ENCODE peak calls at places on chromosomes 7 and 10, in four cellular contexts. One of them, this sample, is unnamed.

GRCh38 chr10:130808243-130808642 is 503.3 kb downstream of the TCERG1L start:
- DNase-seq in upper lobe of left lung: no peak
- DNase-seq in GM12891: no peak
- DNase-seq in lower leg skin: peak
- DNase-seq in this sample: no peak

GRCh38 chr10:62381385-62382102 is 7.4 kb downstream of the ZNF365 start:
- DNase-seq in upper lobe of left lung: no peak
- DNase-seq in GM12891: no peak
- DNase-seq in lower leg skin: no peak
- DNase-seq in this sample: no peak

GRCh38 chr10:98402931-98403717 is 11.9 kb downstream of the PYROXD2 start:
- DNase-seq in upper lobe of left lung: no peak
- DNase-seq in GM12891: no peak
- DNase-seq in lower leg skin: peak
- DNase-seq in this sample: no peak

GRCh38 chr10:89553064-89553734 is 17.8 kb upstream of the SLC16A12 start:
- DNase-seq in upper lobe of left lung: no peak
- DNase-seq in GM12891: no peak
- DNase-seq in lower leg skin: no peak
- DNase-seq in this sample: peak

GRCh38 chr10:23293973-23294372 is 50.6 kb downstream of the C10orf67 start:
- DNase-seq in upper lobe of left lung: no peak
- DNase-seq in GM12891: no peak
- DNase-seq in lower leg skin: no peak
- DNase-seq in this sample: no peak

GRCh38 chr7:157484411-157485081 is 147.7 kb downstream of the DNAJB6 start:
- DNase-seq in upper lobe of left lung: no peak
- DNase-seq in GM12891: no peak
- DNase-seq in lower leg skin: peak
- DNase-seq in this sample: no peak

GRCh38 chr7:132575336-132575986 is 809 bp downstream of the PLXNA4 start:
- DNase-seq in upper lobe of left lung: peak
- DNase-seq in GM12891: peak
- DNase-seq in lower leg skin: peak
- DNase-seq in this sample: no peak

GRCh38 chr10:62464308-62464707 is 90.1 kb downstream of the ZNF365 start:
- DNase-seq in upper lobe of left lung: no peak
- DNase-seq in GM12891: no peak
- DNase-seq in lower leg skin: no peak
- DNase-seq in this sample: no peak

GRCh38 chr7:20561466-20561865 is 54.0 kb upstream of the ABCB5 start:
- DNase-seq in upper lobe of left lung: no peak
- DNase-seq in GM12891: no peak
- DNase-seq in lower leg skin: no peak
- DNase-seq in this sample: no peak

GRCh38 chr7:12927635-12928434 is 240.4 kb downstream of the ARL4A start:
- DNase-seq in upper lobe of left lung: no peak
- DNase-seq in GM12891: no peak
- DNase-seq in lower leg skin: no peak
- DNase-seq in this sample: no peak

GRCh38 chr7:101898019-101898575 is 80.7 kb downstream of the CUX1 start:
- DNase-seq in upper lobe of left lung: no peak
- DNase-seq in GM12891: no peak
- DNase-seq in lower leg skin: no peak
- DNase-seq in this sample: no peak

GRCh38 chr7:32191296-32191695 is 121.1 kb upstream of the PDE1C start:
- DNase-seq in upper lobe of left lung: no peak
- DNase-seq in GM12891: no peak
- DNase-seq in lower leg skin: no peak
- DNase-seq in this sample: no peak

GRCh38 chr10:59805043-59805442 is 51.8 kb upstream of the MRLN start:
- DNase-seq in upper lobe of left lung: no peak
- DNase-seq in GM12891: no peak
- DNase-seq in lower leg skin: no peak
- DNase-seq in this sample: no peak

GRCh38 chr7:92366730-92367129 is 80.6 kb upstream of the GATAD1 start:
- DNase-seq in upper lobe of left lung: no peak
- DNase-seq in GM12891: no peak
- DNase-seq in lower leg skin: no peak
- DNase-seq in this sample: no peak

GRCh38 chr7:123555484-123555883 is 2.1 kb downstream of the NDUFA5 start:
- DNase-seq in upper lobe of left lung: no peak
- DNase-seq in GM12891: no peak
- DNase-seq in lower leg skin: no peak
- DNase-seq in this sample: no peak

GRCh38 chr7:78377532-78377931 is 579.0 kb downstream of the PHTF2 start:
- DNase-seq in upper lobe of left lung: no peak
- DNase-seq in GM12891: no peak
- DNase-seq in lower leg skin: no peak
- DNase-seq in this sample: no peak

GRCh38 chr10:62116896-62117295 is 151.7 kb downstream of the RTKN2 start:
- DNase-seq in upper lobe of left lung: peak
- DNase-seq in GM12891: no peak
- DNase-seq in lower leg skin: no peak
- DNase-seq in this sample: no peak

GRCh38 chr10:14325325-14325955 is 5.3 kb downstream of the FRMD4A start:
- DNase-seq in upper lobe of left lung: no peak
- DNase-seq in GM12891: no peak
- DNase-seq in lower leg skin: no peak
- DNase-seq in this sample: peak

GRCh38 chr10:114176511-114176910 is 2.5 kb upstream of the CCDC186 start:
- DNase-seq in upper lobe of left lung: no peak
- DNase-seq in GM12891: no peak
- DNase-seq in lower leg skin: no peak
- DNase-seq in this sample: no peak

GRCh38 chr10:129775681-129776080 is 188.4 kb downstream of the EBF3 start:
- DNase-seq in upper lobe of left lung: peak
- DNase-seq in GM12891: no peak
- DNase-seq in lower leg skin: peak
- DNase-seq in this sample: no peak

GRCh38 chr7:107999814-108000560 is 3.0 kb downstream of the LAMB1 start:
- DNase-seq in upper lobe of left lung: no peak
- DNase-seq in GM12891: no peak
- DNase-seq in lower leg skin: no peak
- DNase-seq in this sample: no peak

GRCh38 chr7:112290065-112290464 is 83.6 kb downstream of the ZNF277 start:
- DNase-seq in upper lobe of left lung: no peak
- DNase-seq in GM12891: no peak
- DNase-seq in lower leg skin: no peak
- DNase-seq in this sample: no peak

GRCh38 chr7:16668049-16668858 is 22.3 kb downstream of the BZW2 start:
- DNase-seq in upper lobe of left lung: no peak
- DNase-seq in GM12891: no peak
- DNase-seq in lower leg skin: peak
- DNase-seq in this sample: peak

GRCh38 chr7:97722386-97722785 is 9.5 kb upstream of the TAC1 start:
- DNase-seq in upper lobe of left lung: no peak
- DNase-seq in GM12891: no peak
- DNase-seq in lower leg skin: no peak
- DNase-seq in this sample: no peak

GRCh38 chr7:38978474-38978873 is 765 bp downstream of the POU6F2 start:
- DNase-seq in upper lobe of left lung: no peak
- DNase-seq in GM12891: no peak
- DNase-seq in lower leg skin: no peak
- DNase-seq in this sample: no peak

GRCh38 chr10:75334720-75335119 is 66.8 kb downstream of the ZNF503 start:
- DNase-seq in upper lobe of left lung: no peak
- DNase-seq in GM12891: no peak
- DNase-seq in lower leg skin: no peak
- DNase-seq in this sample: no peak

GRCh38 chr10:120598377-120598776 is 141.3 kb downstream of the PLPP4 start:
- DNase-seq in upper lobe of left lung: no peak
- DNase-seq in GM12891: no peak
- DNase-seq in lower leg skin: no peak
- DNase-seq in this sample: no peak

GRCh38 chr7:96415293-96415940 is 93.5 kb upstream of the SLC25A13 start:
- DNase-seq in upper lobe of left lung: peak
- DNase-seq in GM12891: no peak
- DNase-seq in lower leg skin: no peak
- DNase-seq in this sample: no peak

GRCh38 chr7:54680377-54681005 is 78.5 kb downstream of the SEC61G start:
- DNase-seq in upper lobe of left lung: no peak
- DNase-seq in GM12891: no peak
- DNase-seq in lower leg skin: no peak
- DNase-seq in this sample: no peak

GRCh38 chr7:45185028-45185863 is 27.7 kb downstream of the RAMP3 start:
- DNase-seq in upper lobe of left lung: no peak
- DNase-seq in GM12891: no peak
- DNase-seq in lower leg skin: peak
- DNase-seq in this sample: no peak

GRCh38 chr7:41391818-41392217 is 311.1 kb downstream of the INHBA start:
- DNase-seq in upper lobe of left lung: no peak
- DNase-seq in GM12891: no peak
- DNase-seq in lower leg skin: no peak
- DNase-seq in this sample: no peak

GRCh38 chr7:26862806-26863205 is 1.6 kb downstream of the SKAP2 start:
- DNase-seq in upper lobe of left lung: no peak
- DNase-seq in GM12891: no peak
- DNase-seq in lower leg skin: no peak
- DNase-seq in this sample: no peak

GRCh38 chr7:80908360-80908797 is 10.5 kb downstream of the SEMA3C start:
- DNase-seq in upper lobe of left lung: no peak
- DNase-seq in GM12891: no peak
- DNase-seq in lower leg skin: no peak
- DNase-seq in this sample: no peak

DNA sequence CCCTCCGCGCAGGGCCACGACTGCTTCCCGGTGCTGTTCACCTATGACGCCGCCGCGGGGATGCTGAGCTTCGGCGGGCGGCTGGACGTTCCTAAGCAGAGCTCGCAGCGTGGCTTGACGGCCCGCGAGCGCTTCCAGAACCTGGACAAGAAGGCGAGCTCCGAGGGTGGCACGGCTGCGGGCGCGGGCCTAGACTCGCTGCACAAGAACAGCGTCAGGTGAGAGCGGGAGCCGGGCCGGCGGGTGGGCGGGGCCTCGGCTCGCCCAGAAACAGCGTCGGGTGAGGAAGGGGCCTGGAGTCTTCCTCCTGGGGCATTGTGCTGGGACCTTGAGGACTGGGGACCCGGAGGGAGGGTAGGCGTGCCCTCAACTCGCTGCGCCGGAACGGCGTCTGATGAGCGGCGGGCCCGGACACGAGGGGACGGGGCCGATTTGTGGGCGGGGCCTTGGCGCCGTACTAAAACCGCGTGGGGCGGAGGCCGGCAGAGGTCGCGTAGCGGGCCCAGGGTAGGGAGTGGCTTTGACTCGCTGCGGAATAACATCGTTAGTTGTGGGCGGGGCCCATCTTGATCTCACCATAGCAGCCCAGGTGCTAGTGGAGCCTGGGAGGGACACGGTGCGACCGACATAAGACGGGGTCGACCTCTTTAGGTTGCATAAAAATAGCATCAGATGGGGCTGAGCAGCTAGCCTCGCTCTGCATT is 15.6 kb downstream of the PDAP1 start:
- DNase-seq in upper lobe of left lung: peak
- DNase-seq in GM12891: peak
- DNase-seq in lower leg skin: peak
- DNase-seq in this sample: no peak
- TF ChIP-seq POLR2A in upper lobe of left lung: no peak
- TF ChIP-seq POLR2A in GM12891: no peak
- TF ChIP-seq POLR2A in lower leg skin: no peak
- TF ChIP-seq POLR2A in this sample: no peak

GRCh38 chr7:1431226-1431625 is 28.0 kb downstream of the MICALL2 start:
- DNase-seq in upper lobe of left lung: peak
- DNase-seq in GM12891: no peak
- DNase-seq in lower leg skin: no peak
- DNase-seq in this sample: no peak

GRCh38 chr7:1431644-1432380 is 27.5 kb downstream of the MICALL2 start:
- DNase-seq in upper lobe of left lung: peak
- DNase-seq in GM12891: no peak
- DNase-seq in lower leg skin: no peak
- DNase-seq in this sample: no peak

GRCh38 chr7:1434165-1434718 is 25.0 kb downstream of the MICALL2 start:
- DNase-seq in upper lobe of left lung: no peak
- DNase-seq in GM12891: no peak
- DNase-seq in lower leg skin: no peak
- DNase-seq in this sample: no peak

GRCh38 chr7:1433128-1433920 is 25.9 kb downstream of the MICALL2 start:
- DNase-seq in upper lobe of left lung: peak
- DNase-seq in GM12891: no peak
- DNase-seq in lower leg skin: no peak
- DNase-seq in this sample: no peak

DNA sequence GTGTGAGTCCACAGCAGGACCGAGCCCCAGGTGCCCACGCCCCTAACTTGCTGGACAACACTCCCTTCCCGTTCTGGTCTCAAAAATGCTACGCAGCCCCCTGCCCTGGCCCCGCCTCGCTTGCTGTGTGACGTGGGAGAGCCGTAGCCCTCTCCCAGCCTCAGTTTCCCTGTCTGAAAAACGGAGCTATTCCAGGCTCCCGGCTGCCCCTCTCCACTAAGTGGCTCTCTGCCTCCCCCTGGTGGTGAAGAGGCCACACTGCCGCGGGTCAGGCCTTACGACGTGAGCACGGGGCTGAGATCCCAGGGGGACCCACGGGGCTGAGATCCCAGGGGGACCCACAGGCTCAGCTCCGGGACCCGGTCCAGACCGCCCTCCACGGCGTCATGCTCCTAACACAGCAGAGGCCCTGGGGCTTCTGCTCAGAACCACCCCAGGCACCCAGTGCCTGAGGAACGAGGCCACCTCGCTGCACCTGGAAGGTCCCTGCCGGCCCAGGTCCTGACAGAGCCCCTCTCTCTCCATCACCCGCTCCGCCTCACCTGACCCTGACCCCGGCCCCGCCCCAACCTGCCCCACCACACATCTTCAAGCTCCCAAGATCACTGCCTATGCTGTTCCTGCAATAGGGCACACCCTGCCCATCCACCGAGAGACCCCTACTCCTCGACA is 26.7 kb downstream of the MICALL2 start:
- DNase-seq in upper lobe of left lung: peak
- DNase-seq in GM12891: peak
- DNase-seq in lower leg skin: peak
- DNase-seq in this sample: peak
- TF ChIP-seq POLR2A in upper lobe of left lung: no peak
- TF ChIP-seq POLR2A in GM12891: no peak
- TF ChIP-seq POLR2A in lower leg skin: no peak
- TF ChIP-seq POLR2A in this sample: no peak

GRCh38 chr10:51230828-51231227 is 156.5 kb downstream of the PRKG1 start:
- DNase-seq in upper lobe of left lung: no peak
- DNase-seq in GM12891: no peak
- DNase-seq in lower leg skin: no peak
- DNase-seq in this sample: no peak

GRCh38 chr10:51231754-51232153 is 157.5 kb downstream of the PRKG1 start:
- DNase-seq in upper lobe of left lung: no peak
- DNase-seq in GM12891: no peak
- DNase-seq in lower leg skin: no peak
- DNase-seq in this sample: no peak

GRCh38 chr10:51224610-51225230 is 150.4 kb downstream of the PRKG1 start:
- DNase-seq in upper lobe of left lung: no peak
- DNase-seq in GM12891: no peak
- DNase-seq in lower leg skin: no peak
- DNase-seq in this sample: no peak

GRCh38 chr10:51228714-51229100 is 154.4 kb downstream of the PRKG1 start:
- DNase-seq in upper lobe of left lung: no peak
- DNase-seq in GM12891: no peak
- DNase-seq in lower leg skin: no peak
- DNase-seq in this sample: no peak

GRCh38 chr10:51227897-51228713 is 153.8 kb downstream of the PRKG1 start:
- DNase-seq in upper lobe of left lung: no peak
- DNase-seq in GM12891: no peak
- DNase-seq in lower leg skin: no peak
- DNase-seq in this sample: no peak
- TF ChIP-seq POLR2A in upper lobe of left lung: no peak
- TF ChIP-seq POLR2A in GM12891: no peak
- TF ChIP-seq POLR2A in lower leg skin: no peak
- TF ChIP-seq POLR2A in this sample: no peak

GRCh38 chr10:24952701-24953349 is 419 bp upstream of the PRTFDC1 start:
- DNase-seq in upper lobe of left lung: peak
- DNase-seq in GM12891: peak
- DNase-seq in lower leg skin: peak
- DNase-seq in this sample: no peak
- TF ChIP-seq POLR2A in upper lobe of left lung: no peak
- TF ChIP-seq POLR2A in GM12891: no peak
- TF ChIP-seq POLR2A in lower leg skin: no peak
- TF ChIP-seq POLR2A in this sample: no peak